ENCODE peak calls at places on chromosomes 13 and 19, in eight cellular contexts. I is tibial nerve, O is GM23248, M is SK-N-SH, N is right atrium auricular region, Q is IMR-90, R is Peyer's patch, P is suprapubic skin. L is an unnamed sample. For H3K36me3, the result is how much of the 10 kb centered on the place peaks cover.

GRCh38 chr13:80144493-80144892 is 196.4 kb downstream of the SPRY2 start:
- DNase-seq in M (no peak), I (no peak), Q (no peak), P (no peak), N (no peak), O (no peak), R (no peak), L (no peak)

GRCh38 chr13:26601669-26602068 is 44.2 kb downstream of the WASF3 start:
- DNase-seq in R (no peak), N (no peak), P (no peak), O (peak), M (peak), I (no peak), Q (peak), L (no peak)

GRCh38 chr19:33403221-33403972 is 29.9 kb downstream of the CEBPG start:
- DNase-seq in N (no peak), O (no peak), P (no peak), I (no peak), R (peak), Q (no peak), M (peak), L (peak)

GRCh38 chr19:3785938-3786824 is at the start of gene MATK:
- DNase-seq in M (peak), N (no peak), Q (no peak), R (no peak), I (no peak), O (no peak), P (no peak), L (peak)

GRCh38 chr19:14056741-14057356 is 5.0 kb downstream of the PALM3 start:
- DNase-seq in P (no peak), O (no peak), M (peak), R (no peak), Q (no peak), I (no peak), N (no peak), L (peak)

GRCh38 chr13:106110241-106110855 is 425.1 kb downstream of the EFNB2 start:
- DNase-seq in N (no peak), P (no peak), R (no peak), Q (peak), I (no peak), M (no peak), O (no peak), L (no peak)

GRCh38 chr19:7560271-7560670 is 24.8 kb downstream of the PNPLA6 start:
- DNase-seq in P (no peak), Q (no peak), O (no peak), N (no peak), I (no peak), R (no peak), M (no peak), L (no peak)

GRCh38 chr13:23321534-23322241 is 111.8 kb downstream of the SACS start:
- DNase-seq in N (peak), I (peak), P (no peak), R (no peak), Q (peak), O (peak), M (no peak), L (no peak)

GRCh38 chr13:39930544-39931444 is 275.3 kb downstream of the COG6 start:
- DNase-seq in Q (no peak), I (no peak), M (no peak), R (no peak), O (no peak), N (no peak), P (no peak), L (no peak)

GRCh38 chr19:10111405-10111811 is at the start of gene P2RY11:
- DNase-seq in O (no peak), P (no peak), M (peak), I (no peak), Q (no peak), R (peak), N (no peak), L (peak)

GRCh38 chr19:35790981-35791813 is 15.8 kb downstream of the ARHGAP33 start:
- DNase-seq in P (peak), N (no peak), I (no peak), M (no peak), Q (no peak), O (no peak), R (no peak), L (peak)

GRCh38 chr13:91398413-91399188 is at the start of gene GPC5:
- DNase-seq in M (peak), N (peak), O (peak), Q (peak), I (peak), P (no peak), R (peak), L (peak)

GRCh38 chr19:48415395-48415794 is 21.9 kb downstream of the GRIN2D start:
- DNase-seq in Q (peak), O (peak), P (peak), I (peak), M (peak), N (peak), R (peak), L (peak)

GRCh38 chr19:57410748-57411671 is at the start of gene ZNF17:
- DNase-seq in P (peak), I (peak), O (peak), N (peak), R (peak), Q (peak), M (peak), L (peak)

GRCh38 chr19:46716013-46716671 is 772 bp downstream of the PRKD2 start:
- DNase-seq in M (peak), N (no peak), Q (no peak), O (peak), R (no peak), P (no peak), I (no peak), L (peak)

GRCh38 chr13:74218291-74218690 is 84.1 kb upstream of the KLF12 start:
- DNase-seq in M (no peak), R (no peak), N (no peak), I (no peak), P (no peak), Q (no peak), O (no peak), L (no peak)

GRCh38 chr13:31331051-31331450 is 131.3 kb downstream of the B3GLCT start:
- DNase-seq in O (no peak), I (no peak), R (no peak), Q (no peak), P (no peak), N (no peak), M (no peak), L (no peak)

GRCh38 chr19:51777570-51778460 is 16.8 kb downstream of the FPR2 start:
- DNase-seq in I (peak), N (peak), M (peak), O (peak), Q (peak), P (no peak), R (no peak), L (peak)

GRCh38 chr19:43725468-43725867 is 9.6 kb downstream of the IRGC start:
- DNase-seq in N (no peak), M (no peak), I (no peak), R (no peak), P (no peak), Q (no peak), O (no peak), L (no peak)

GRCh38 chr19:1884719-1885334 is 469 bp downstream of the ABHD17A start:
- DNase-seq in Q (no peak), O (peak), P (no peak), M (peak), R (peak), N (no peak), I (no peak), L (peak)

GRCh38 chr19:30393046-30393445 is 20.9 kb downstream of the ZNF536 start:
- DNase-seq in O (peak), R (no peak), Q (no peak), M (no peak), N (no peak), P (no peak), I (no peak), L (no peak)

GRCh38 chr13:110396913-110397379 is 89.9 kb downstream of the COL4A2 start:
- DNase-seq in R (no peak), M (no peak), Q (peak), P (peak), O (peak), N (peak), I (peak), L (no peak)

GRCh38 chr19:821228-821975 is at the start of gene PLPPR3:
- DNase-seq in N (no peak), R (no peak), M (peak), P (no peak), Q (no peak), I (no peak), O (no peak), L (peak)
- H3K4me3 ChIP-seq in N (peak), R (no peak), M (peak), P (peak), Q (peak), I (peak), O (peak), L (peak)

GRCh38 chr19:17205237-17206140 is 9.7 kb upstream of the USE1 start:
- DNase-seq in Q (peak), R (peak), M (peak), O (peak), P (no peak), I (no peak), N (no peak), L (peak)

GRCh38 chr19:17202713-17203112 is 12.4 kb upstream of the USE1 start:
- DNase-seq in P (no peak), O (no peak), M (no peak), I (no peak), R (no peak), N (no peak), Q (no peak), L (no peak)

GRCh38 chr19:17200408-17201079 is 14.6 kb upstream of the USE1 start:
- DNase-seq in N (no peak), I (no peak), P (no peak), R (no peak), M (peak), O (no peak), Q (no peak), L (no peak)

GRCh38 chr19:17197666-17198065 is 17.5 kb upstream of the USE1 start:
- DNase-seq in M (no peak), R (peak), P (no peak), I (no peak), N (no peak), Q (no peak), O (no peak), L (no peak)

GRCh38 chr19:17202249-17202648 is 12.9 kb upstream of the USE1 start:
- DNase-seq in Q (no peak), I (no peak), O (peak), N (no peak), M (no peak), P (no peak), R (no peak), L (peak)
- H3K36me3 ChIP-seq in Q (half or more), I (under half), O (under half), N (half or more), M (under half), P (half or more), R (under half), L (under half)

GRCh38 chr19:19644054-19644388 is 564 bp upstream of the GMIP start:
- DNase-seq in Q (no peak), I (no peak), O (no peak), R (no peak), N (no peak), P (no peak), M (no peak), L (no peak)
- H3K4me3 ChIP-seq in Q (no peak), I (no peak), O (peak), R (peak), N (peak), P (peak), M (peak), L (no peak)

GRCh38 chr19:17107546-17108452 is 32.2 kb downstream of the MYO9B start:
- DNase-seq in M (peak), O (peak), P (peak), N (peak), Q (peak), I (peak), R (no peak), L (no peak)

GRCh38 chr19:17101686-17102628 is 26.4 kb downstream of the MYO9B start:
- DNase-seq in O (no peak), N (no peak), P (no peak), I (no peak), Q (no peak), M (no peak), R (no peak), L (no peak)

GRCh38 chr19:17105548-17105947 is 30.0 kb downstream of the MYO9B start:
- DNase-seq in M (no peak), R (no peak), I (no peak), Q (no peak), P (no peak), N (no peak), O (no peak), L (no peak)

GRCh38 chr19:17104679-17105078 is 29.1 kb downstream of the MYO9B start:
- DNase-seq in M (no peak), O (no peak), P (no peak), I (no peak), N (no peak), R (no peak), Q (no peak), L (no peak)

DNA sequence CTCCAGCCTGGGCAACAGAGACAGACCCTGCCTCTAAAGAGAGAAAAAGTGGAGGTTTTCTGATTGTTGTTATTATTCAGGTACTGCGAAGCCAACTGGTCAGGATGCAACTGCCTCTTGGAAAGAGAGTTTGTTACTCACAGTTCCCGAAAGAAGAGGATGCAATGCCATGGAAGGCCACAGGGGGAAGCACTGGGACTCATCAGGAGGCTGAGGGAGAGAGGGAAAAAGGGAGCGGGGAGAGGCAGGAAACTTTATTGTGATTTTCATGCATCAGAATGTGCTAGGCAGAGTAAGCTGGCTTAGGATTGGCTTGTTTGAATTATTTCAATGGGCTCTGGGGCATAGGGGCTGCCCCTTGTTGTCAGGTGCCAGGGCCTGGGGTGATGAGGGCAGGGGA is 27.6 kb downstream of the MYO9B start:
- DNase-seq in I (no peak), O (peak), M (peak), R (no peak), Q (peak), N (no peak), P (no peak), L (peak)
- H3K36me3 ChIP-seq in I (under half), O (under half), M (under half), R (under half), Q (under half), N (under half), P (under half), L (under half)

DNA sequence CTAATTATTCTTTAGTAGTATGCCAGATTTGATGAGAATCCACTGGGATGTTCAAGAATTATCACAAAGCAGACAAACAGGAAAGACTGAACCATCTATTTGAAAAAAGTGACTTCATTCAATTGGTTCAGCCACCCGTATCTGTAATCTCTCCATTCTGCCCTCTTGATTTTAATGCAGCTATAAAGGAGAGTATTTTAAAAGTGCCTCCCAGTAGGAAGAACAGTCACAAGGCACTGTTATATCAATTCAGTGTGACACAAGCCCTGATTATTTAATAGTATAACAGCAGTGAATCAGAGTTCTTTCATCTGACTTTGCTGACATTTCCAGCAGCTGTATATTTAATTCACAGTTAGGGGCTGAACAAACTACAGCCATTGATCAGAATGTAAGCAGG is 77.3 kb upstream of the SLAIN1 start:
- DNase-seq in Q (no peak), P (no peak), I (no peak), O (no peak), N (no peak), R (no peak), M (no peak), L (no peak)
- H3K4me3 ChIP-seq in Q (no peak), P (no peak), I (no peak), O (no peak), N (no peak), R (no peak), M (no peak), L (no peak)

GRCh38 chr13:114015111-114015551 is 41.3 kb upstream of the C13orf46 start:
- DNase-seq in Q (no peak), O (no peak), N (no peak), I (no peak), R (no peak), P (no peak), M (no peak), L (no peak)
- H3K36me3 ChIP-seq in Q (half or more), O (under half), N (under half), I (under half), R (under half), P (under half), M (under half), L (under half)

GRCh38 chr19:8654591-8655339 is 24.3 kb downstream of the NFILZ start:
- DNase-seq in M (peak), P (no peak), O (peak), N (peak), Q (peak), R (peak), I (no peak), L (peak)
- H3K4me3 ChIP-seq in M (no peak), P (peak), O (peak), N (no peak), Q (no peak), R (no peak), I (peak), L (no peak)

DNA sequence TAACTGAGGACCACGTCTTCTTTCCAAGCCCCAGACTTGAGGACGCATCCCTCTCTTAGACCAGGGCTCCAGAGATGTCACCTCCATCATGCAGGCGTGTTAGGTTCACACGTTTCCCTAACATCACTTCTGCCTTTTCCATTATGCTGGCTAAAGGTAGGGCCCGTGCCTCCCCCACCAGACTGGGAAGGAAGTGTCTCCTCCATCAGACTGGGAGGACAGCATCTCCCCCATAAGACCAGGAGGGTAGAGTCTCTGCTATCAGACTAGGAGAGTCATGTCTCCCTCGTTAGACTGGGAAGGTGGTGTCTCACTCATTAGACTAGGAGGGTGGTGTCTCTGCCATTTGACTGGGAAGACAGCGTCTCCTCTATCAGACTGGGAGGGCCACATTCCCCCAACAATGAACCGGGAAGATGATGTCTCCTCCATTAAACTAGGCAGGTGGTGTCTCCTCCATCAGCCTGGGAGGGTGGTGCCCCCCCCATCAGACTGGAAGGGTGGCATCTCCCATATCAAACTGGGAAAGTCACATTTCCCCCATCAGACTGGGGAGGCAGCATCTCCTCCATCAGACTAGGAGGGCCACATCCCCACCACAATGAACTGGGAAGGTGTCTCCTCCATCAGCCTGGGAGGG is 18.1 kb upstream of the SPC24 start:
- DNase-seq in Q (no peak), M (no peak), I (no peak), R (no peak), N (no peak), O (no peak), P (no peak), L (no peak)
- H3K36me3 ChIP-seq in Q (half or more), M (under half), I (under half), R (under half), N (half or more), O (under half), P (half or more), L (under half)

DNA sequence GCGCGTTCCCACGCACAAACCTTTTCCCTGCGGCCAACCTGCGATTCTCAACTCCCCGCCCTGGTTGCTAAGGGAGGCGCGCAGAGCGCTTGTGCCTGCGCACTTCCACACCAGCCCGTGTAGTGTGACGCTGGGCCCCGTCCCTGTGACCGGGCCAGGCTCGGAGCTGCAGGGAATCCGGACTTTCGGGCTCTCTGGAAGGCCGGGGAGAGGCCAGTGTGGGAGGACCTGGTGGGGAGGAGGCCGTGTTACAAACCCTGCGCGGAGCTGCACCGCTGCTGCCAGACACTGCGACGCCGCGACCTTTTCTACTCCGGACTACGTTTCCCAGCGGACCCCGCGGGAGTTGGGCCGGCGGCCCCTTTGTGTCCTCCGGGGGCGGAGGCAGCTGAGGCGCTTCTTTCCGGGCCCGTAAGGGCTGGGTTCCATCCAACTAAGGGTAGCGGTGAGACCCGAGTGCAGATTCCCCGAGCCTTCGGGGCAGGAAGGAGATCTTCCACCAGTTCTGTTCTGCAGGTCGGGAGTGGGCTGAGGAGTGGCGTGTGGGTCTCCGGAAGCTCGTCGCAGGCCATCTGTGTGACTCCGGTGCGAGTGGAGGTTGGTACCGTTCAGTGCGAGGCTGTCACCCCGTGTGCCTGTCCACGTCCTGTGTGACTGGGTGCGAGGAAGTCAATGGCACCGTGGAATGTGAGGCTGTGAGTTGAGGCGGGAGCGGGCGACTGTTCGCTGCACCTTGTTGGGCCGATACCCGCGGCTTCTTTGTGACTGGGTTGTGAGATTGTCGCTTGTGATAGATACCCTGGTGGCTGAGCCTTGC is at the start of gene ZNF570:
- DNase-seq in M (peak), P (peak), I (peak), Q (peak), N (peak), O (peak), R (peak), L (peak)
- H3K4me3 ChIP-seq in M (peak), P (peak), I (peak), Q (peak), N (peak), O (peak), R (peak), L (peak)

DNA sequence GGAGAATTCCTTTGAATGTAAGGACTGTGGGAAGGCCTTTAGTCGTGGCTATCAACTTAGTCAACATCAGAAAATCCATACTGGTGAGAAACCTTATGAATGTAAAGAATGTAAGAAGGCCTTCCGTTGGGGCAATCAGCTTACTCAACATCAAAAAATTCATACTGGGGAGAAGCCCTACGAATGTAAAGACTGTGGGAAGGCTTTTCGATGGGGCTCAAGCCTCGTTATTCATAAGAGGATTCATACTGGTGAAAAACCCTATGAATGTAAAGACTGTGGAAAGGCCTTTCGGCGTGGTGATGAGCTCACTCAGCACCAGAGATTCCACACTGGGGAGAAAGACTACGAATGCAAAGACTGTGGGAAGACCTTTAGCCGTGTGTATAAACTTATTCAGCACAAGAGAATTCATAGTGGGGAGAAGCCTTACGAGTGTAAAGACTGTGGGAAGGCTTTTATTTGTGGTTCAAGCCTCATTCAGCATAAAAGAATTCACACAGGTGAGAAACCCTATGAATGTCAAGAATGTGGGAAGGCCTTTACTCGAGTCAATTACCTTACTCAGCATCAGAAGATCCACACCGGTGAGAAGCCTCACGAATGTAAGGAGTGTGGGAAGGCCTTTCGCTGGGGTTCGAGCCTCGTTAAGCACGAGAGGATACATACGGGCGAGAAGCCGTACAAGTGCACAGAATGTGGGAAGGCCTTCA is 39.2 kb downstream of the ZNF331 start:
- DNase-seq in M (no peak), I (no peak), O (no peak), Q (no peak), N (no peak), R (no peak), P (no peak), L (no peak)
- H3K36me3 ChIP-seq in M (under half), I (under half), O (half or more), Q (under half), N (half or more), R (under half), P (half or more), L (under half)

L was measured in H7.